ENCODE peak calls at places on chromosomes 4 and X, in five cellular contexts. E, X, C, R and Z are unnamed samples.

GRCh38 chr4:42331914-42332368 is 65.3 kb upstream of the SHISA3 start:
- DNase-seq in R (peak; percentile 23), X (no peak), E (no peak), C (peak; percentile 56), Z (no peak)

GRCh38 chrX:39164212-39164611 is 363.0 kb downstream of the MID1IP1 start:
- DNase-seq in X (no peak), C (no peak), R (no peak), E (no peak), Z (no peak)

GRCh38 chr4:6470502-6471302 is 1.7 kb downstream of the PPP2R2C start:
- DNase-seq in C (peak; percentile 7), E (peak; percentile 68), R (peak; percentile 25), X (peak; percentile 66), Z (no peak)

GRCh38 chr4:89254847-89255246 is 52.8 kb downstream of the GPRIN3 start:
- DNase-seq in R (no peak), E (no peak), C (peak; percentile 7), X (no peak), Z (no peak)

GRCh38 chrX:2677764-2678163 is 13.3 kb upstream of the CD99 start:
- DNase-seq in X (peak; percentile 71), C (peak; percentile 99), E (peak; percentile 94), R (peak; percentile 69), Z (peak; percentile 92)

GRCh38 chr4:36189511-36190226 is 54.6 kb downstream of the ARAP2 start:
- DNase-seq in C (no peak), X (no peak), R (no peak), E (no peak), Z (no peak)

GRCh38 chrX:25049347-25049746 is 33.6 kb upstream of the ARX start:
- DNase-seq in E (no peak), X (no peak), R (no peak), C (no peak), Z (no peak)

GRCh38 chrX:13345037-13345436 is 25.2 kb upstream of the ATXN3L start:
- DNase-seq in R (no peak), C (no peak), E (no peak), X (no peak), Z (no peak)

GRCh38 chr4:87067120-87067885 is 132.5 kb downstream of the AFF1 start:
- DNase-seq in E (no peak), C (no peak), R (no peak), X (no peak), Z (no peak)

GRCh38 chrX:19840899-19841648 is 46.3 kb downstream of the SH3KBP1 start:
- DNase-seq in R (no peak), C (no peak), E (no peak), X (no peak), Z (no peak)

GRCh38 chrX:68708503-68709290 is 61.2 kb downstream of the STARD8 start:
- DNase-seq in X (no peak), C (no peak), E (no peak), R (no peak), Z (no peak)

GRCh38 chrX:106899841-106900240 is 3.3 kb downstream of the RIPPLY1 start:
- DNase-seq in C (no peak), E (no peak), X (no peak), R (no peak), Z (no peak)

GRCh38 chrX:39736219-39737211 is 361.2 kb downstream of the BCOR start:
- DNase-seq in X (peak; percentile 86), C (peak; percentile 75), R (peak; percentile 84), E (peak; percentile 92), Z (no peak)

GRCh38 chr4:116668190-116668589 is 417.2 kb downstream of the TRAM1L1 start:
- DNase-seq in E (no peak), C (no peak), X (no peak), R (no peak), Z (no peak)

GRCh38 chrX:110082156-110082555 is 79.2 kb downstream of the TMEM164 start:
- DNase-seq in C (peak; percentile 93), X (no peak), R (no peak), E (no peak), Z (peak; percentile 60)

GRCh38 chr4:156347412-156348075 is 393.9 kb upstream of the CTSO start:
- DNase-seq in X (no peak), E (no peak), C (peak; percentile 64), R (no peak), Z (no peak)

GRCh38 chr4:80125252-80126177 is 52.5 kb upstream of the ANTXR2 start:
- DNase-seq in E (no peak), C (peak; percentile 50), R (no peak), X (no peak), Z (no peak)

GRCh38 chr4:117986331-117986730 is 48.0 kb upstream of the NDST3 start:
- DNase-seq in X (no peak), E (no peak), C (no peak), R (no peak), Z (no peak)

GRCh38 chrX:40130207-40130606 is 32.4 kb upstream of the BCOR start:
- DNase-seq in E (peak; percentile 60), R (no peak), C (peak; percentile 70), X (no peak), Z (peak; percentile 44)

GRCh38 chrX:63889001-63889400 is 104.0 kb upstream of the ARHGEF9 start:
- DNase-seq in E (no peak), R (no peak), X (no peak), C (peak; percentile 41), Z (peak; percentile 10)

GRCh38 chr4:1239949-1240305 is 9.0 kb downstream of the CTBP1 start:
- DNase-seq in C (no peak), E (no peak), R (no peak), X (no peak), Z (no peak)

GRCh38 chrX:1289535-1289934 is 20.9 kb downstream of the CSF2RA start:
- DNase-seq in X (no peak), C (no peak), R (no peak), E (no peak), Z (no peak)

GRCh38 chr4:42655921-42656735 is 777 bp downstream of the ATP8A1 start:
- DNase-seq in X (peak; percentile 78), E (peak; percentile 64), R (peak; percentile 39), C (no peak), Z (no peak)

GRCh38 chrX:133608406-133608805 is 193.1 kb upstream of the GPC4 start:
- DNase-seq in C (peak; percentile 2), E (no peak), X (no peak), R (no peak), Z (no peak)

GRCh38 chr4:116860891-116861290 is 224.5 kb downstream of the TRAM1L1 start:
- DNase-seq in R (no peak), C (no peak), X (no peak), E (no peak), Z (no peak)

GRCh38 chr4:61068745-61069144 is 131.4 kb upstream of the ADGRL3 start:
- DNase-seq in E (no peak), X (no peak), C (peak; percentile 15), R (peak; percentile 8), Z (no peak)

GRCh38 chr4:173370130-173370476 is 651 bp upstream of the SAP30 start:
- DNase-seq in E (peak; percentile 84), R (peak; percentile 82), X (peak; percentile 78), C (no peak), Z (no peak)

GRCh38 chr4:27057662-27058061 is 197.0 kb downstream of the STIM2 start:
- DNase-seq in R (no peak), C (no peak), X (no peak), E (no peak), Z (no peak)

GRCh38 chrX:71292669-71293379 is 8.7 kb upstream of the ITGB1BP2 start:
- DNase-seq in E (no peak), C (peak; percentile 72), R (no peak), X (no peak), Z (no peak)

GRCh38 chrX:110987292-110987691 is 108.7 kb upstream of the PAK3 start:
- DNase-seq in X (no peak), E (no peak), C (no peak), R (no peak), Z (no peak)

GRCh38 chr4:101291198-101291597 is 56.1 kb downstream of the PPP3CA start:
- DNase-seq in R (no peak), X (no peak), E (no peak), C (no peak), Z (no peak)

GRCh38 chrX:13101439-13102139 is 57.2 kb upstream of the FAM9C start:
- DNase-seq in C (peak; percentile 86), X (peak; percentile 71), E (peak; percentile 76), R (peak; percentile 81), Z (peak; percentile 80)

GRCh38 chr4:22692736-22693135 is at the start of gene GBA3:
- DNase-seq in C (no peak), E (no peak), X (no peak), R (no peak), Z (no peak)

GRCh38 chr4:80197601-80198444 is 520 bp downstream of the PRDM8 start:
- DNase-seq in C (no peak), E (no peak), X (peak; percentile 64), R (no peak), Z (no peak)

GRCh38 chr4:17490575-17491059 is 21.3 kb downstream of the QDPR start:
- DNase-seq in E (no peak), R (no peak), C (no peak), X (no peak), Z (no peak)
- H3K27ac ChIP-seq in E (no peak overlapping the region), R (no peak overlapping the region), C (no peak overlapping the region), X (no peak overlapping the region), Z (no peak overlapping the region)

GRCh38 chr4:99417125-99417524 is 18.0 kb downstream of the ADH7 start:
- DNase-seq in E (no peak), C (no peak), R (no peak), X (no peak), Z (no peak)
- H3K27ac ChIP-seq in E (no peak overlapping the region), C (no peak overlapping the region), R (no peak overlapping the region), X (no peak overlapping the region), Z (no peak overlapping the region)

DNA sequence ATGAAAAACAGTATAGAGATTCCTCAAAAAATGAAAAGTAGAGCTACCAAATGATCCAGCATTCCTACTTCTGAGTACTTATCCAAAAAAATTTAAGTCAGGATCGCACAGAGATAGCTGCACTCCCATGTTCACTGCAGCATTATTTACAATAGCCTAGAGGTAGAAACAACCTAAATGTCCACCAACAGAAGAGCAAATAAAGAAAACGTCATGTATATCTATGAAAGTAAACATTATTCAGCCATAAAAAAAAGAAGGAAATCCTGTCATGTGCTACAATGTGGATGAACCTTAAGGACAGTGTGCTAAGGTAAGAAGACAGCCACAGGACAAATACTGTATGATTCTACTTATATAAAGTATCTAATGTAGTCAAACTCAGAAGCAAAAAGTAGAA is 12.4 kb downstream of the THOC2 start:
- DNase-seq in C (no peak), X (no peak), E (no peak), R (no peak), Z (no peak)
- H3K27ac ChIP-seq in C (no peak overlapping the region), X (no peak overlapping the region), E (no peak overlapping the region), R (no peak overlapping the region), Z (peak overlapping the region; percentile 14)

GRCh38 chr4:56909083-56909981 is 1.6 kb downstream of the REST start:
- DNase-seq in E (peak; percentile 69), R (peak; percentile 40), X (no peak), C (peak; percentile 52), Z (no peak)
- H3K27ac ChIP-seq in E (peak overlapping the region; percentile 71), R (peak overlapping the region; percentile 95), X (peak overlapping the region; percentile 94), C (peak overlapping the region; percentile 90), Z (peak overlapping the region; percentile 82)